ENCODE peak calls at places on chromosomes 1 and 21, in ten cellular contexts. Z is A549; X is choroid plexus epithelial cell; U is RWPE2; R is heart right ventricle; F is BJ; N is tibial nerve; V is cardiac muscle cell; Q is CD8-positive, alpha-beta T cell; C is fibroblast of the aortic adventitia. G is an unnamed sample.

GRCh38 chr1:158329807-158330206 is 1.5 kb downstream of the CD1B start:
- DNase-seq in N (no peak), U (no peak), C (no peak), Z (peak; percentile 4), X (peak; percentile 1), Q (no peak), F (no peak), R (no peak), V (peak; percentile 0), G (no peak)

GRCh38 chr1:17466359-17466758 is 26.9 kb upstream of the RCC2 start:
- DNase-seq in C (no peak), N (no peak), Z (no peak), U (no peak), Q (no peak), X (no peak), F (no peak), R (no peak), V (no peak), G (no peak)

GRCh38 chr21:25485914-25486313 is 121.4 kb downstream of the MRPL39 start:
- DNase-seq in V (no peak), F (no peak), C (no peak), N (no peak), Q (no peak), U (no peak), X (no peak), R (no peak), Z (no peak), G (no peak)

GRCh38 chr1:30612666-30613065 is 110.7 kb downstream of the MATN1 start:
- DNase-seq in X (no peak), Z (no peak), N (no peak), F (no peak), Q (no peak), C (no peak), U (no peak), R (no peak), V (no peak), G (no peak)

GRCh38 chr1:93629101-93630059 is 52.3 kb downstream of the BCAR3 start:
- DNase-seq in Q (peak; percentile 37), N (no peak), U (no peak), R (no peak), X (peak; percentile 93), F (no peak), V (peak; percentile 88), C (peak; percentile 91), Z (peak; percentile 43), G (no peak)

GRCh38 chr21:19048088-19048672 is 644.6 kb upstream of the TMPRSS15 start:
- DNase-seq in U (no peak), C (no peak), Z (no peak), V (no peak), F (no peak), N (no peak), R (no peak), Q (no peak), X (no peak), G (no peak)

GRCh38 chr1:173477286-173478098 is at the start of gene PRDX6:
- DNase-seq in R (no peak), F (no peak), N (peak; percentile 85), Q (peak; percentile 87), V (peak; percentile 88), U (peak; percentile 85), X (peak; percentile 87), Z (peak; percentile 33), C (peak; percentile 73), G (peak; percentile 35)

GRCh38 chr1:200437556-200438203 is 27.8 kb upstream of the ZNF281 start:
- DNase-seq in N (no peak), X (peak; percentile 53), C (peak; percentile 46), Q (no peak), U (no peak), F (no peak), V (no peak), Z (no peak), R (no peak), G (no peak)

GRCh38 chr1:164765557-164765956 is 206.6 kb downstream of the PBX1 start:
- DNase-seq in F (peak; percentile 88), Z (peak; percentile 51), N (no peak), V (peak; percentile 81), U (no peak), C (peak; percentile 87), X (peak; percentile 91), R (no peak), Q (no peak), G (no peak)

GRCh38 chr1:46767649-46768282 is 31.1 kb upstream of the CYP4B1 start:
- DNase-seq in Z (no peak), V (no peak), Q (no peak), R (no peak), C (no peak), F (no peak), U (no peak), N (no peak), X (no peak), G (no peak)

GRCh38 chr21:45423968-45424853 is 19.2 kb downstream of the COL18A1 start:
- DNase-seq in Q (no peak), N (no peak), X (no peak), V (no peak), C (no peak), Z (no peak), F (no peak), R (peak; percentile 11), U (peak; percentile 60), G (no peak)

GRCh38 chr1:161226759-161227158 is 899 bp downstream of the TOMM40L start:
- DNase-seq in Q (no peak), N (no peak), F (no peak), V (no peak), Z (no peak), X (no peak), C (no peak), U (no peak), R (no peak), G (no peak)

DNA sequence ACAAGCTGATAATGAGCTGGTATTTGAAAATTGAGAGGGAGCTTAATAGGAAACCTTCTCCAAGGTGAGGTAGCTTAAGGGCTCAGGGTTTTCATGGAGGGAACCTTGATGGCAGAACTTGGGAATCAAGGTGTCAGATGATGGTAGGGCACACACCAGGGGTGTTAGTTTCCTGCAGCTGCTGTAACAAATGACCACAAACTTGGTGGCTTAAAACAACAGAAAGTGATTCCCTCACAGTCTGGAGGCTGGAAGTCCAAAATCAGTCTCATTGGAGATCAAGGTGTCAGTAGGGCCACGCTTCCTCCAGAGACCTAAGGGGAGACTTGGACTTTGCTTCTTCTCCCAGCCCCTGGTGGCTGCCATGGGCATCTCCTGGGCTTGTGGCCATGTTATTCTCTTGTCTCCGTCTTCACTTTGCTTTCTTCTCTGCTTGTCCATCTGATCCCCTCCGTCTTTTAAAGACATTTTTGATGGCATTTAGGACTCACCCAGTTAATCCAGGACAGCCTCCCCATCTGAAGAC is 45.5 kb downstream of the HUNK start:
- DNase-seq in U (no peak), Z (no peak), R (no peak), F (no peak), N (no peak), C (no peak), V (no peak), Q (no peak), X (no peak), G (no peak)
- TF ChIP-seq CTCF in U (no peak), Z (no peak), R (no peak), F (no peak), N (no peak), C (peak; percentile 9), V (no peak), Q (no peak), X (no peak), G (peak; percentile 40)

DNA sequence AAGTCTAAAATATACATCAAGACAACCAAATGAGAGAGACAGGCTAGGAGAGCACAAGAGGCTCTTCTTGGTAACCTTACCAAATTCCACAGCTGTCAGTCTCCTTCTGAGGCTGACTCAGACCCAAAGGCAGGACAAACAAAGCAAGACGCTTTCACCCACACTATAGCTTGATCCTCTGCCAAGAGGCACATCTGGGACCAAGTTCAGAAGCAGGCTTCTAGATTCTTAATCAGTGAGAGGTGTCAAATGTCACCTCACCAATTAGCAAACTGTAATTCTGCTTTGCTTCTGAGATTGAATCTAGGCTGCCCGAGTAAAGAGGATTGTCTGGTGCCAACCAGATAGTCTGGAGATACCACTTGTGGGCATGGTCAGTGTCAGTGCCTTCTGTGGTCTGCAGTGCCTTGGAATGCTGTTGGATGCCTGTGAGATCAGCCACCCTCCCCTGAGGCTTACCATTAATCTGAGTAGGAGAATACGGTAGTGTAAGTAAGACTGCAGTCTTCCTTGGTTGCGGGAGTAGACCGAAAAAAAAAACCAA is 151.0 kb downstream of the FMN2 start:
- DNase-seq in R (no peak), X (peak; percentile 51), U (no peak), C (peak; percentile 82), Q (no peak), Z (no peak), V (peak; percentile 24), N (no peak), F (no peak), G (no peak)
- H3K4me3 ChIP-seq in R (no peak overlapping the region), X (no peak overlapping the region), U (no peak overlapping the region), C (no peak overlapping the region), Q (no peak overlapping the region), Z (no peak overlapping the region), V (no peak overlapping the region), N (no peak overlapping the region), F (no peak overlapping the region), G (no peak overlapping the region)

DNA sequence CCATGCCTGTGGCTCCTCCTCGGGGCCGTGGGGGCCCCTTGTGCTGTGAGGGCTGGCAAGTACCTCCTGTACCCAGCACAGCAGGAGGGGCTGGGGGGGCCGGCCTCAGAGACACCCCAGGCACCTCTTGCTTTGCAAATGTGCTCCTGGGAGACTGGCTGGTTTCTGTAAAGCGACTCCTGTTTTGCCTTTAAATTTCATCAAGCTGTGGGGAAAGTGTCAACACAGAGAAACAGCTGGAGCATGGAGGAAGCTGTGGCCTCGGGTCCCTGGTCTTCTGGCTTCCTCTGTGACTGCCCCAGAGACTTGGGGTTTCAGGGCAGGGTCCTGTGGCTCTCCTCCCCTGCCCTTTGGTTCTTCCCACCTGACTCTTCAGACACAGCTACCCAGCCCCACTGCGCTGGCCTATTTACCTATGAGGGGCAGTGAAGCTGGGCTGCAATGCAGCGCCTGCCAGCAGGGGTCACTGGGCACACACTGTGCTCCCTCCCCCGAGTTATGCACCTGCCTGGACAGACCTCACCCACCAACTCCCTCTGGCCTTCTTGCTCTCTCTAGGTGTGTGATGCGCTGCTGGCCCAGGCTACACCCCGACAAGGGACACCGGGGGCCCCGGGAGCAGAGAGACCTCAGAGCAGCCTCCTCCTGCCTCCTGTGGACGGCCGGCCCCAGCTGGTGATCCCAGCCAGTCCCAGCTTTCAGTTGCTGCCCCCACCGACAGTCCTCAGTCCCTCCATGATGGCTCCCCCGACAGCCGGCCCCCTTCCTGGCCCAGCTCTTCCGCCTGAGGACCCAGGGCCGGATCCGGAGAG is 17.6 kb upstream of the PEX10 start:
- DNase-seq in X (peak; percentile 28), R (no peak), F (no peak), Q (no peak), U (no peak), N (no peak), C (no peak), Z (no peak), V (no peak), G (no peak)
- TF ChIP-seq CTCF in X (peak; percentile 64), R (peak; percentile 31), F (peak; percentile 42), Q (no peak), U (peak; percentile 57), N (no peak), C (peak; percentile 32), Z (peak; percentile 14), V (peak; percentile 27), G (peak; percentile 76)

GRCh38 chr1:167332503-167332902 is 111.8 kb downstream of the POU2F1 start:
- DNase-seq in R (no peak), Z (no peak), Q (no peak), V (peak; percentile 21), C (peak; percentile 43), F (no peak), X (peak; percentile 43), N (no peak), U (no peak), G (no peak)
- H3K4me3 ChIP-seq in R (no peak overlapping the region), Z (no peak overlapping the region), Q (no peak overlapping the region), V (no peak overlapping the region), C (no peak overlapping the region), F (no peak overlapping the region), X (no peak overlapping the region), N (no peak overlapping the region), U (no peak overlapping the region), G (peak overlapping the region; percentile 30)

G was measured in GM12864.